ENCODE peak calls at places on chromosomes 1 and 21, in seven cellular contexts. K is IMR-90, B is psoas muscle, V is heart right ventricle, Y is upper lobe of right lung, Q is hepatocyte, H is brain microvascular endothelial cell. N is an unnamed sample.

GRCh38 chr1:216064643-216065042 is 358.6 kb downstream of the USH2A start:
- DNase-seq in V (no peak), Q (no peak), Y (no peak), H (no peak), B (no peak), K (peak), N (no peak)

GRCh38 chr1:109252167-109252892 is 3.0 kb downstream of the CELSR2 start:
- DNase-seq in Q (no peak), B (no peak), V (no peak), K (no peak), Y (peak), H (no peak), N (no peak)

GRCh38 chr1:155776414-155776813 is 80.6 kb downstream of the GON4L start:
- DNase-seq in B (peak), Y (no peak), K (no peak), V (peak), H (no peak), Q (no peak), N (no peak)

GRCh38 chr1:235821361-235821981 is 45.2 kb downstream of the LYST start:
- DNase-seq in V (no peak), B (no peak), Y (no peak), H (peak), K (peak), Q (no peak), N (peak)

GRCh38 chr1:35220976-35221375 is 28.0 kb upstream of the SFPQ start:
- DNase-seq in Q (peak), K (no peak), B (no peak), Y (no peak), H (peak), V (no peak), N (no peak)

GRCh38 chr1:179921472-179921871 is 33.1 kb upstream of the CEP350 start:
- DNase-seq in K (no peak), B (no peak), V (no peak), H (no peak), Y (no peak), Q (no peak), N (no peak)

GRCh38 chr1:173459885-173460284 is 17.2 kb upstream of the PRDX6 start:
- DNase-seq in Y (no peak), V (no peak), B (no peak), Q (no peak), H (no peak), K (no peak), N (no peak)

GRCh38 chr21:37348664-37349063 is 17.9 kb upstream of the DYRK1A start:
- DNase-seq in Q (no peak), K (no peak), Y (no peak), H (no peak), B (no peak), V (no peak), N (no peak)

GRCh38 chr1:185896863-185897262 is 162.7 kb downstream of the HMCN1 start:
- DNase-seq in Q (no peak), V (no peak), K (peak), H (no peak), B (no peak), Y (no peak), N (no peak)

GRCh38 chr1:19737413-19737812 is 62.3 kb downstream of the TMCO4 start:
- DNase-seq in K (no peak), V (no peak), Q (peak), H (peak), Y (peak), B (no peak), N (no peak)

GRCh38 chr1:190172636-190173410 is 304.8 kb downstream of the BRINP3 start:
- DNase-seq in Y (no peak), H (no peak), Q (no peak), B (no peak), V (no peak), K (peak), N (no peak)

GRCh38 chr1:3283849-3284248 is 170.6 kb upstream of the ARHGEF16 start:
- DNase-seq in B (no peak), Q (peak), K (no peak), H (no peak), Y (peak), V (peak), N (no peak)

GRCh38 chr1:25174363-25174729 is 58.0 kb downstream of the SYF2 start:
- DNase-seq in V (no peak), Y (no peak), B (no peak), H (no peak), Q (no peak), K (no peak), N (no peak)

GRCh38 chr1:178645826-178646200 is 79.2 kb upstream of the RALGPS2 start:
- DNase-seq in Y (no peak), H (peak), V (no peak), K (peak), Q (no peak), B (no peak), N (peak)

GRCh38 chr1:8822383-8823294 is 5.2 kb upstream of the RERE start:
- DNase-seq in V (peak), Q (peak), H (peak), B (no peak), Y (no peak), K (peak), N (peak)

GRCh38 chr1:229781453-229781852 is 155.4 kb downstream of the URB2 start:
- DNase-seq in Q (peak), V (no peak), K (no peak), H (no peak), Y (peak), B (peak), N (no peak)
- TF ChIP-seq CTCF in Q (peak), V (no peak), K (no peak), H (no peak), Y (peak), B (peak), N (no peak)

DNA sequence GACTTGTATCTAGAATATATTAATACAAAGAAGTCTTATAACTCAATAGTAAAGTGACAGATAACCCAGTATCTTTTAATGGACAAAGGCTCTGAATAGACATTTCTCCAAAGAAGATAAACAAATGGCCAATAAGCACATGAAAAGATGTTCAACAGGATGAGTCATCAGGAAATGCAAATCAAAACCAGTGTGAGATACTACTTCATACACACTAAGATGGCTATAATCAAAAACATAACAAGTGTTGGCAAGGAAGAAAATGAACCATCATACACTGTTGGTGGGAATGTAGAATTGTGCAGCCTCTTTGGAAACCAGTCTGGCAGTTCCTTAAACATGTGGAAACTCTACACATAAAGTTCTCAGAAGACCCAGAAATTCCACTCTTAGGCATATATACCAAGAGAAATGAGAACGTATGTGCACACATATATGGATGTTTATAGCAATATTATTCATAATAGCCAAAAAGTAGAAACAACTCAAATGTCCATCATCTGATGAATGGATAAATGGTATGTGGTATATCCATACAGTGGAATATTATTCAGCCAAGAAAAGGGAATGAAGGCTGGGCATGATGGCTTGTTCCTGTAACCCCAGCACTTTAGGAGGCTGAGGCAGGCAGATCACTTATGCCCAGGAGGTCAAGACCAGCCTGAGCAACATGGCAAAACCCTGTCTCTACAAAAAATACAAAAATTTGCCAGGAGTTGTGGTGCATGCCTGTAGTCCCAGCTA is 9.9 kb upstream of the MPL start:
- DNase-seq in K (peak), V (no peak), H (no peak), B (no peak), Y (peak), Q (no peak), N (no peak)
- H3K4me3 ChIP-seq in K (no peak), V (no peak), H (no peak), B (no peak), Y (no peak), Q (no peak), N (no peak)

GRCh38 chr1:53255031-53255430 is 16.7 kb upstream of the MAGOH start:
- DNase-seq in Q (no peak), B (no peak), Y (no peak), V (no peak), H (no peak), K (no peak), N (no peak)
- TF ChIP-seq CTCF in Q (no peak), B (no peak), Y (no peak), V (no peak), H (peak), K (peak), N (no peak)

GRCh38 chr21:46297311-46298082 is 11.4 kb downstream of the YBEY start:
- DNase-seq in K (no peak), Q (no peak), Y (no peak), B (peak), V (peak), H (no peak), N (no peak)
- H3K4me3 ChIP-seq in K (no peak), Q (no peak), Y (peak), B (peak), V (peak), H (peak), N (peak)

GRCh38 chr1:242530761-242531160 is 6.3 kb upstream of the PLD5 start:
- DNase-seq in Q (peak), V (no peak), Y (no peak), H (no peak), K (no peak), B (no peak), N (no peak)

GRCh38 chr1:242535986-242536385 is 11.5 kb upstream of the PLD5 start:
- DNase-seq in Q (no peak), H (no peak), K (no peak), V (no peak), Y (no peak), B (no peak), N (no peak)

GRCh38 chr1:242534753-242535152 is 10.3 kb upstream of the PLD5 start:
- DNase-seq in B (no peak), V (no peak), Q (no peak), H (no peak), Y (no peak), K (no peak), N (no peak)
- TF ChIP-seq CTCF in B (no peak), V (no peak), Q (no peak), H (no peak), Y (no peak), K (no peak), N (no peak)

GRCh38 chr1:206507395-206508129 is at the start of gene RASSF5:
- DNase-seq in K (peak), H (peak), Q (peak), B (peak), V (peak), Y (peak), N (no peak)

GRCh38 chr1:206506803-206507394 is 432 bp upstream of the RASSF5 start:
- DNase-seq in Q (no peak), K (no peak), B (no peak), Y (peak), V (no peak), H (no peak), N (no peak)

GRCh38 chr1:206508956-206509355 is 1.6 kb downstream of the RASSF5 start:
- DNase-seq in Y (peak), V (no peak), Q (peak), H (no peak), B (peak), K (peak), N (no peak)

GRCh38 chr1:206509612-206510257 is 2.4 kb downstream of the RASSF5 start:
- DNase-seq in V (no peak), H (no peak), Y (no peak), K (no peak), B (no peak), Q (no peak), N (no peak)

GRCh38 chr1:206508130-206508884 is 976 bp downstream of the RASSF5 start:
- DNase-seq in B (no peak), K (no peak), V (no peak), Y (peak), H (no peak), Q (no peak), N (no peak)
- H3K4me3 ChIP-seq in B (peak), K (peak), V (peak), Y (peak), H (peak), Q (peak), N (peak)

GRCh38 chr21:45695086-45695485 is 51.6 kb downstream of the PCBP3 start:
- DNase-seq in K (no peak), Q (no peak), B (no peak), V (no peak), H (no peak), Y (no peak), N (no peak)
- TF ChIP-seq CTCF in K (no peak), Q (peak), B (no peak), V (no peak), H (peak), Y (no peak), N (no peak)

N was measured in AG04449.